ENCODE peak calls at places on chromosome 5, in nine cellular contexts. L, R, K, T, Z, F, D, X and O are unnamed samples.

GRCh38 chr5:136518814-136519213 is 153.5 kb upstream of the TRPC7 start:
- DNase-seq in L (peak), R (no peak), K (no peak), T (peak), Z (no peak), F (no peak), D (no peak), X (no peak), O (peak)

GRCh38 chr5:146041180-146041789 is 64.1 kb downstream of the PLAC8L1 start:
- DNase-seq in L (peak), R (no peak), K (no peak), T (no peak), Z (no peak), F (no peak), D (no peak), X (no peak), O (peak)

GRCh38 chr5:107067391-107067790 is 603.3 kb downstream of the EFNA5 start:
- DNase-seq in L (no peak), R (no peak), K (no peak), T (no peak), Z (no peak), F (peak), D (no peak), X (peak), O (no peak)

GRCh38 chr5:31271567-31271966 is 78.1 kb downstream of the CDH6 start:
- DNase-seq in L (no peak), R (no peak), K (no peak), T (no peak), Z (no peak), F (no peak), D (no peak), X (no peak), O (no peak)

GRCh38 chr5:75089137-75089536 is 36.8 kb upstream of the GCNT4 start:
- DNase-seq in L (peak), R (no peak), K (no peak), T (peak), Z (no peak), F (no peak), D (no peak), X (no peak), O (peak)

GRCh38 chr5:62077823-62078550 is 228.0 kb upstream of the KIF2A start:
- DNase-seq in L (no peak), R (no peak), K (no peak), T (peak), Z (no peak), F (no peak), D (no peak), X (no peak), O (no peak)

GRCh38 chr5:39040875-39041274 is 33.3 kb downstream of the RICTOR start:
- DNase-seq in L (no peak), R (no peak), K (no peak), T (no peak), Z (no peak), F (no peak), D (no peak), X (peak), O (peak)

GRCh38 chr5:159463590-159464321 is 133.5 kb upstream of the IL12B start:
- DNase-seq in L (no peak), R (no peak), K (no peak), T (peak), Z (no peak), F (no peak), D (peak), X (no peak), O (peak)

GRCh38 chr5:139014726-139015125 is 139.6 kb upstream of the LRRTM2 start:
- DNase-seq in L (peak), R (no peak), K (no peak), T (peak), Z (no peak), F (no peak), D (peak), X (no peak), O (peak)

GRCh38 chr5:165525268-165525667 is 2019.8 kb downstream of the MAT2B start:
- DNase-seq in L (peak), R (no peak), K (no peak), T (peak), Z (no peak), F (no peak), D (no peak), X (no peak), O (peak)

GRCh38 chr5:66323142-66323890 is 179.2 kb downstream of the SREK1 start:
- DNase-seq in L (no peak), R (no peak), K (no peak), T (no peak), Z (no peak), F (no peak), D (no peak), X (no peak), O (no peak)

GRCh38 chr5:73183000-73183399 is 10.0 kb downstream of the TMEM174 start:
- DNase-seq in L (no peak), R (no peak), K (no peak), T (no peak), Z (no peak), F (no peak), D (no peak), X (no peak), O (no peak)

GRCh38 chr5:17004441-17005086 is 68.5 kb upstream of the MYO10 start:
- DNase-seq in L (no peak), R (no peak), K (no peak), T (no peak), Z (no peak), F (no peak), D (no peak), X (no peak), O (no peak)

GRCh38 chr5:123875444-123876264 is 363.7 kb downstream of the CSNK1G3 start:
- DNase-seq in L (no peak), R (no peak), K (no peak), T (no peak), Z (no peak), F (peak), D (no peak), X (peak), O (no peak)

GRCh38 chr5:81768960-81769452 is 18.1 kb upstream of the SSBP2 start:
- DNase-seq in L (peak), R (no peak), K (no peak), T (peak), Z (no peak), F (no peak), D (peak), X (no peak), O (peak)

GRCh38 chr5:81195334-81195929 is 37.7 kb upstream of the CKMT2 start:
- DNase-seq in L (peak), R (no peak), K (no peak), T (no peak), Z (no peak), F (no peak), D (no peak), X (no peak), O (no peak)

GRCh38 chr5:122656107-122656506 is 118.8 kb upstream of the SNX2 start:
- DNase-seq in L (no peak), R (no peak), K (no peak), T (no peak), Z (no peak), F (no peak), D (no peak), X (no peak), O (peak)

GRCh38 chr5:78779771-78780616 is 131.4 kb upstream of the LHFPL2 start:
- DNase-seq in L (peak), R (no peak), K (no peak), T (peak), Z (no peak), F (no peak), D (no peak), X (no peak), O (peak)

GRCh38 chr5:140594169-140594568 is 29.5 kb downstream of the SLC35A4 start:
- DNase-seq in L (no peak), R (no peak), K (no peak), T (no peak), Z (no peak), F (no peak), D (no peak), X (no peak), O (no peak)

GRCh38 chr5:116440329-116440895 is 134.2 kb downstream of the SEMA6A start:
- DNase-seq in L (no peak), R (no peak), K (no peak), T (no peak), Z (no peak), F (no peak), D (no peak), X (no peak), O (no peak)

GRCh38 chr5:97531549-97531948 is 348.5 kb upstream of the RIOK2 start:
- DNase-seq in L (no peak), R (no peak), K (no peak), T (no peak), Z (no peak), F (no peak), D (no peak), X (no peak), O (no peak)

GRCh38 chr5:71537681-71538080 is 49.5 kb upstream of the MCCC2 start:
- DNase-seq in L (no peak), R (no peak), K (no peak), T (no peak), Z (no peak), F (no peak), D (no peak), X (no peak), O (no peak)

GRCh38 chr5:81268797-81269196 is 32.6 kb upstream of the ZCCHC9 start:
- DNase-seq in L (peak), R (no peak), K (no peak), T (peak), Z (no peak), F (no peak), D (peak), X (no peak), O (peak)

GRCh38 chr5:98398465-98398864 is 375.0 kb upstream of the RGMB start:
- DNase-seq in L (no peak), R (no peak), K (no peak), T (no peak), Z (no peak), F (no peak), D (no peak), X (no peak), O (no peak)

GRCh38 chr5:172245823-172246222 is 37.7 kb downstream of the UBTD2 start:
- DNase-seq in L (peak), R (no peak), K (no peak), T (no peak), Z (no peak), F (no peak), D (no peak), X (no peak), O (no peak)
- TF ChIP-seq CTCF in L (no peak), R (no peak), K (no peak), T (no peak), Z (no peak), F (no peak), D (no peak), X (no peak), O (no peak)

DNA sequence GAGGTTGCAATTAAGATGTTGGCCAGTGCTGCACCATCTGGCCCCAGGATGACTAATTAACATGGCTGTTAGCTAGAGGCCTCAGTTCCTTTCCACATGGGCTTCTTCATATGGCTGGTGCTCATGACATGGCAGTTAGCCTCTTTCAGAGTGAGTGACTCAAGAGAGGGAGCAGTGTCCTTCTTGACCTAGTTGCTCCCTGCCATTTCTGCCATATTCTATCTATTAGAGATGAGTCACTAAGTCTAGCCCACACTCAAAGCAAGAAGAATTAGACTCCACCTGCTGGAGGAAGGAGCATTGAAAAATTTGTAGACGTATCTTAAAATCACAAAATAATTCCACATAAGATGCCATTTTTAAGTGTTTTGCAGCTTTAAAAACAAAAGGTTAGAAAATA is 651.2 kb upstream of the CCNG1 start:
- DNase-seq in L (peak), R (no peak), K (no peak), T (no peak), Z (no peak), F (no peak), D (no peak), X (no peak), O (no peak)
- TF ChIP-seq CTCF in L (no peak), R (no peak), K (no peak), T (no peak), Z (no peak), F (no peak), D (no peak), X (no peak), O (no peak)

DNA sequence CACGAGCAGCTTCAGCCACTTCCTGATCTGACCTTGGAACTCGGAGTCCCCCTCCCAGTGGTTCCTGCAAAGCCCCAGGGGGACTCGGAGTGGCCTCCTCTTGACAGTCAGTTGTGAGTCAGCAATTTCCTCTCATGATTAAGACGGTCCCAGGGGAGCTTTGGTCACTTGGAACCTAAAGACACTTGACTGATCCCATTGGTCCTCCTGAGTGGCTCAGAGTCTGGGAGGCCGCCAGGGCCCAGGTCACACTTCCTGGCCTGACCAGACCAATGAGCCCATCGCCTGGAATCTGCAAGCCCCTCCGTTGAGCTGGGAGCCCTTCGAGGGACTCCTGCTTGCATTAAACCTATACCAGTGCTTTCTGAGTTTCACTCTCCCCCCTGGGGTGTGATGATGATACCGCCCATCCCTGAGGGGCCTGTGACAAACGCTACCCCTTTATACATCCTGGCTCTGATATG is 29.1 kb downstream of the TSPAN17 start:
- DNase-seq in L (peak), R (no peak), K (no peak), T (no peak), Z (no peak), F (no peak), D (peak), X (peak), O (peak)
- TF ChIP-seq CTCF in L (no peak), R (no peak), K (no peak), T (no peak), Z (no peak), F (no peak), D (no peak), X (no peak), O (no peak)

DNA sequence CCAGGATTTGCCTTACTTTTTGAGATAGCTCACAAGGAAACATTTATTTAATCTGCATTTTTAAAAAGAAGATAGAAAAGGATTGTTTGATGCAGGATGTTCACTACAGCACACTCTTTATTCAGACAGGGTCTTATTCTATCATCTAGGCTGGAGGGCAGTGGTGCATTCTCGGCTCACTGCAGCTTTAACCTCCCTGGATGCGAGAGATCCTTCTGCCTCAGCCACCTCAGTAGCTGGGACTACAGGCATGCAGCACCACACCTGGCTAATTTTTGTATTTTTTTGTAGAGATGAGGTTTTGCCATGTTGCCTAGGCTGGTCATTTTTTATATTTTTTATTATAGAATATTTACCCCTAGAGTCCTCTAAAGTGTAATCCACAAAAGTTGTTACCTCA is 221.4 kb downstream of the MCTP1 start:
- DNase-seq in L (no peak), R (no peak), K (no peak), T (no peak), Z (no peak), F (no peak), D (no peak), X (no peak), O (no peak)
- TF ChIP-seq CTCF in L (no peak), R (no peak), K (no peak), T (no peak), Z (no peak), F (no peak), D (no peak), X (no peak), O (no peak)

DNA sequence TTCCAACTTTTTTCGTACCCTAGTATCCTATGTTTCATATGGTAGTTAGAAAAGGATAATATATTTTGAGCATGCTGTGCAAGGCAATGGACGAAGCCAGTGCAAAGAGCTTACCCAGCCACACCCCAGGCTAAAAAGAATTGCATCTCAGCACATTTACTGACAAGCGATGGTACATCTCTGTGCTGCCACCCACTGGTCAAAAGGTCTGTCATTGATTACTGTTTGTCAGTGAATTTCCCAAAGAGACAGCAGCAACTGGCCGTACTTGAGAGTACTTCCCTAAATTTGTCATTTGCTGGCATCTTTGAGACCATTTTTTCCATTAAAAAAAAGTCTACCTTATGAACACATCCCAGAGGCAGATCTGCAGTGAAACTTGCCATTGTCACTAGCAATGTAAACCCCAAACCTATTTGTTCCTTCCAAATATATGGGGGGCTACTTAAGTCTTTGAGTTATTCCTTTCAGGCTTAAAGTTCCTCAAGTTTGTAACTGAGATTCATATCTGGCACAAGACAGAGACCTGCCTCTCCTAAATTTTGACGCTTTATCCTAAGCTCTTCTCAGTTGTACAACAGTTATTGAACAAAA is 184.3 kb downstream of the CTNND2 start:
- DNase-seq in L (peak), R (peak), K (no peak), T (peak), Z (no peak), F (peak), D (no peak), X (no peak), O (peak)
- TF ChIP-seq CTCF in L (peak), R (peak), K (peak), T (peak), Z (no peak), F (peak), D (no peak), X (peak), O (peak)

GRCh38 chr5:10701567-10702039 is 59.4 kb downstream of the DAP start:
- DNase-seq in L (peak), R (peak), K (no peak), T (no peak), Z (no peak), F (no peak), D (peak), X (no peak), O (peak)
- TF ChIP-seq CTCF in L (peak), R (peak), K (peak), T (peak), Z (peak), F (peak), D (peak), X (peak), O (peak)

DNA sequence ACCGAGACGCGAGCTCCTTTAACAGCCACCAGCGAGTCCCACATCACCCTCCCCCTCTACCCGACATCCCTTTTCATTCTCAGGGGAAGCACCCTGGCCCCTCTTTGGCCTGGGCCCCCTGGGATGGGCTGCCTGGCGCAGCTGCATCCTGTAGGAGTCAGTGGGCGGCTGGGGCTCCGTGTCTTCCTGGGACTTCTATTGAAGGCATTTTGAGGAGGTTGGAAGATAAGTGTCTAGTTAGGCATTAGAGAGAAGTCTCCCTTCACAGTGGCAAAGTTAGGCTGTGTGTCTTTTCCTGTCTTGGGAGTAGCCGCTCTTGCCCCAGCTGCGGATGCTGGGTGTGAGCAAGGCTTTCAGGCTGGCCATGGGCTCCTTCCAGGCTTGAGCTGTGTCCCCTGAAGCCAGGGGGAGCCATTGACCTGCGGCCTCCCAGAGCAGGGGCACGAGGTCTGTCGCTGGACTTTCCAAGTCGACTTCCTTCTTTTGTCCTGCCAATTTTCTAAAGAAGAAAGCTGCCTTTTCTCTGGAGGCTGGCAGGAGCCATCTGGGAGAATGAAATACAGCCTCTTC is 18.6 kb upstream of the NKD2 start:
- DNase-seq in L (peak), R (no peak), K (no peak), T (no peak), Z (no peak), F (peak), D (no peak), X (peak), O (no peak)
- TF ChIP-seq CTCF in L (peak), R (no peak), K (no peak), T (peak), Z (peak), F (peak), D (no peak), X (peak), O (no peak)

DNA sequence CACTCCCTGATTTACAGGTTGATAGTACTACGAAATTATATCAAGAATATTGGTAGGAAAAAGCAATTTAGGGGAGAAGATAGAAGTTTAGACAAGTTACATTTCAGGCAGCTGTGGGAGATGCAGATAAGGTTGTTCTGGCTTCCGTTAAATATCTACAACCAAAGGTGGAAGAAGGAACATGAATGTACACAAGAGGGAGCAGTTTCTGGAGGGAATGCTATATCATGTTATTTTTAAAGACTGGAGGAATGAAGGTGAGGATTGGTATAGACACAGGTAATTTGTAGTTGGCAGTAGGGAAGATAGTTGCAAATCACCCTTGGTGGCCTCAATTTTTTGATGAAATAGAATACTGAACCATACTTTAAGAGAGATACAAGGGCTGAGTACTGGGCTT is 187.3 kb upstream of the NMUR2 start:
- DNase-seq in L (no peak), R (no peak), K (no peak), T (no peak), Z (no peak), F (no peak), D (no peak), X (no peak), O (peak)
- TF ChIP-seq CTCF in L (no peak), R (peak), K (peak), T (peak), Z (no peak), F (peak), D (no peak), X (no peak), O (peak)